ENCODE peak calls at places on chromosomes 1 and 21, in nine cellular contexts. One of them, this sample, is unnamed.

GRCh38 chr1:6392081-6392879 is 1.3 kb downstream of the ACOT7 start:
- DNase-seq in K562: peak; percentile 46
- DNase-seq in neuronal stem cell: no peak
- DNase-seq in epithelial cell of esophagus: peak; percentile 22
- DNase-seq in AG09309: no peak
- DNase-seq in stomach: no peak
- DNase-seq in tibial nerve: no peak
- DNase-seq in cardiac muscle cell: no peak
- DNase-seq in choroid plexus epithelial cell: no peak
- DNase-seq in this sample: no peak

GRCh38 chr1:224609333-224609732 is 6.8 kb upstream of the CNIH3 start:
- DNase-seq in K562: no peak
- DNase-seq in neuronal stem cell: no peak
- DNase-seq in epithelial cell of esophagus: no peak
- DNase-seq in AG09309: no peak
- DNase-seq in stomach: no peak
- DNase-seq in tibial nerve: no peak
- DNase-seq in cardiac muscle cell: no peak
- DNase-seq in choroid plexus epithelial cell: no peak
- DNase-seq in this sample: no peak

GRCh38 chr1:109099871-109100757 is 9.6 kb downstream of the TMEM167B start:
- DNase-seq in K562: peak; percentile 100
- DNase-seq in neuronal stem cell: peak; percentile 96
- DNase-seq in epithelial cell of esophagus: peak; percentile 98
- DNase-seq in AG09309: peak; percentile 89
- DNase-seq in stomach: peak; percentile 97
- DNase-seq in tibial nerve: peak; percentile 95
- DNase-seq in cardiac muscle cell: peak; percentile 97
- DNase-seq in choroid plexus epithelial cell: peak; percentile 98
- DNase-seq in this sample: peak; percentile 98

GRCh38 chr1:119918301-119918700 is 22.0 kb upstream of the ADAM30 start:
- DNase-seq in K562: no peak
- DNase-seq in neuronal stem cell: no peak
- DNase-seq in epithelial cell of esophagus: no peak
- DNase-seq in AG09309: no peak
- DNase-seq in stomach: no peak
- DNase-seq in tibial nerve: no peak
- DNase-seq in cardiac muscle cell: no peak
- DNase-seq in choroid plexus epithelial cell: no peak
- DNase-seq in this sample: no peak

GRCh38 chr1:71049951-71050598 is 2.5 kb upstream of the PTGER3 start:
- DNase-seq in K562: peak; percentile 82
- DNase-seq in neuronal stem cell: peak; percentile 70
- DNase-seq in epithelial cell of esophagus: peak; percentile 77
- DNase-seq in AG09309: no peak
- DNase-seq in stomach: no peak
- DNase-seq in tibial nerve: peak; percentile 76
- DNase-seq in cardiac muscle cell: peak; percentile 78
- DNase-seq in choroid plexus epithelial cell: peak; percentile 88
- DNase-seq in this sample: peak; percentile 74

GRCh38 chr1:115114308-115114707 is 25.0 kb upstream of the TSPAN2 start:
- DNase-seq in K562: no peak
- DNase-seq in neuronal stem cell: no peak
- DNase-seq in epithelial cell of esophagus: peak; percentile 32
- DNase-seq in AG09309: no peak
- DNase-seq in stomach: no peak
- DNase-seq in tibial nerve: no peak
- DNase-seq in cardiac muscle cell: peak; percentile 61
- DNase-seq in choroid plexus epithelial cell: peak; percentile 51
- DNase-seq in this sample: no peak

GRCh38 chr21:41567901-41568510 is 60.0 kb upstream of the TMPRSS2 start:
- DNase-seq in K562: no peak
- DNase-seq in neuronal stem cell: no peak
- DNase-seq in epithelial cell of esophagus: no peak
- DNase-seq in AG09309: no peak
- DNase-seq in stomach: no peak
- DNase-seq in tibial nerve: no peak
- DNase-seq in cardiac muscle cell: no peak
- DNase-seq in choroid plexus epithelial cell: no peak
- DNase-seq in this sample: no peak

GRCh38 chr1:172613294-172613693 is 45.6 kb upstream of the FASLG start:
- DNase-seq in K562: no peak
- DNase-seq in neuronal stem cell: no peak
- DNase-seq in epithelial cell of esophagus: peak; percentile 19
- DNase-seq in AG09309: no peak
- DNase-seq in stomach: no peak
- DNase-seq in tibial nerve: no peak
- DNase-seq in cardiac muscle cell: no peak
- DNase-seq in choroid plexus epithelial cell: peak; percentile 21
- DNase-seq in this sample: no peak

GRCh38 chr1:9273177-9273576 is 19.5 kb upstream of the SPSB1 start:
- DNase-seq in K562: no peak
- DNase-seq in neuronal stem cell: no peak
- DNase-seq in epithelial cell of esophagus: no peak
- DNase-seq in AG09309: no peak
- DNase-seq in stomach: no peak
- DNase-seq in tibial nerve: no peak
- DNase-seq in cardiac muscle cell: no peak
- DNase-seq in choroid plexus epithelial cell: no peak
- DNase-seq in this sample: no peak

GRCh38 chr21:27584266-27584665 is 617.4 kb upstream of the ADAMTS5 start:
- DNase-seq in K562: no peak
- DNase-seq in neuronal stem cell: no peak
- DNase-seq in epithelial cell of esophagus: no peak
- DNase-seq in AG09309: no peak
- DNase-seq in stomach: no peak
- DNase-seq in tibial nerve: no peak
- DNase-seq in cardiac muscle cell: no peak
- DNase-seq in choroid plexus epithelial cell: no peak
- DNase-seq in this sample: no peak

GRCh38 chr1:90810006-90810405 is 92.9 kb upstream of the BARHL2 start:
- DNase-seq in K562: no peak
- DNase-seq in neuronal stem cell: no peak
- DNase-seq in epithelial cell of esophagus: no peak
- DNase-seq in AG09309: no peak
- DNase-seq in stomach: no peak
- DNase-seq in tibial nerve: no peak
- DNase-seq in cardiac muscle cell: no peak
- DNase-seq in choroid plexus epithelial cell: no peak
- DNase-seq in this sample: no peak

GRCh38 chr1:234139966-234140365 is 233.3 kb upstream of the COA6 start:
- DNase-seq in K562: no peak
- DNase-seq in neuronal stem cell: no peak
- DNase-seq in epithelial cell of esophagus: peak; percentile 90
- DNase-seq in AG09309: peak; percentile 40
- DNase-seq in stomach: no peak
- DNase-seq in tibial nerve: no peak
- DNase-seq in cardiac muscle cell: no peak
- DNase-seq in choroid plexus epithelial cell: peak; percentile 23
- DNase-seq in this sample: no peak

GRCh38 chr1:196425513-196425912 is 182.7 kb downstream of the KCNT2 start:
- DNase-seq in K562: no peak
- DNase-seq in neuronal stem cell: no peak
- DNase-seq in epithelial cell of esophagus: no peak
- DNase-seq in AG09309: no peak
- DNase-seq in stomach: no peak
- DNase-seq in tibial nerve: no peak
- DNase-seq in cardiac muscle cell: no peak
- DNase-seq in choroid plexus epithelial cell: peak; percentile 50
- DNase-seq in this sample: no peak

GRCh38 chr1:12088607-12089006 is 25.5 kb downstream of the TNFRSF8 start:
- DNase-seq in K562: no peak
- DNase-seq in neuronal stem cell: no peak
- DNase-seq in epithelial cell of esophagus: no peak
- DNase-seq in AG09309: no peak
- DNase-seq in stomach: peak; percentile 26
- DNase-seq in tibial nerve: no peak
- DNase-seq in cardiac muscle cell: no peak
- DNase-seq in choroid plexus epithelial cell: no peak
- DNase-seq in this sample: peak; percentile 92

GRCh38 chr1:4622821-4623220 is 31.6 kb upstream of the AJAP1 start:
- DNase-seq in K562: no peak
- DNase-seq in neuronal stem cell: no peak
- DNase-seq in epithelial cell of esophagus: no peak
- DNase-seq in AG09309: no peak
- DNase-seq in stomach: no peak
- DNase-seq in tibial nerve: no peak
- DNase-seq in cardiac muscle cell: no peak
- DNase-seq in choroid plexus epithelial cell: no peak
- DNase-seq in this sample: no peak

GRCh38 chr1:4617506-4617905 is 36.9 kb upstream of the AJAP1 start:
- DNase-seq in K562: no peak
- DNase-seq in neuronal stem cell: no peak
- DNase-seq in epithelial cell of esophagus: no peak
- DNase-seq in AG09309: no peak
- DNase-seq in stomach: no peak
- DNase-seq in tibial nerve: no peak
- DNase-seq in cardiac muscle cell: no peak
- DNase-seq in choroid plexus epithelial cell: no peak
- DNase-seq in this sample: no peak

GRCh38 chr1:4624801-4625200 is 29.6 kb upstream of the AJAP1 start:
- DNase-seq in K562: no peak
- DNase-seq in neuronal stem cell: no peak
- DNase-seq in epithelial cell of esophagus: no peak
- DNase-seq in AG09309: no peak
- DNase-seq in stomach: no peak
- DNase-seq in tibial nerve: no peak
- DNase-seq in cardiac muscle cell: no peak
- DNase-seq in choroid plexus epithelial cell: no peak
- DNase-seq in this sample: no peak

GRCh38 chr1:4624141-4624715 is 30.2 kb upstream of the AJAP1 start:
- DNase-seq in K562: no peak
- DNase-seq in neuronal stem cell: no peak
- DNase-seq in epithelial cell of esophagus: no peak
- DNase-seq in AG09309: no peak
- DNase-seq in stomach: no peak
- DNase-seq in tibial nerve: no peak
- DNase-seq in cardiac muscle cell: no peak
- DNase-seq in choroid plexus epithelial cell: no peak
- DNase-seq in this sample: no peak

DNA sequence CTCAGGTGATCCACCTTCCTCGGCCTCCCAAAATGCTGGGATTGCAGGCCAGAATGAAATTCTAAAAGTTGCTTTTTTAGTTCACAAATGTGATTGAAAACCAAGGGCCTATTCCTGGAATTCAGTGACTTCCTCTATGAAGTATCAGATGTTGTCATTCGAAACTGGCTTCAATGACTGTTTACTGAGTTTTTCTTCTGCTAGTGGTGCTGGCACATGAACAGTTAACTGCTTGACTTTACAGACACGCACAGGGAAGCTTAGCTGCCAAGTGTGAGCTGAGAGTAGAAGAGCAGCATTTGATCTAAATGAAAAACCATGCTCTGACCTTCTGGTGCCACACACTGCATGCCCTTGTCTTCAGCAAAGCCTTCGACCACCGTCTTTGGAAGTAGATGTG is 32.8 kb upstream of the AJAP1 start:
- DNase-seq in K562: no peak
- DNase-seq in neuronal stem cell: no peak
- DNase-seq in epithelial cell of esophagus: no peak
- DNase-seq in AG09309: no peak
- DNase-seq in stomach: no peak
- DNase-seq in tibial nerve: no peak
- DNase-seq in cardiac muscle cell: no peak
- DNase-seq in choroid plexus epithelial cell: no peak
- DNase-seq in this sample: no peak
- H3K4me3 ChIP-seq in K562: no peak overlapping the region
- H3K4me3 ChIP-seq in neuronal stem cell: no peak overlapping the region
- H3K4me3 ChIP-seq in epithelial cell of esophagus: no peak overlapping the region
- H3K4me3 ChIP-seq in AG09309: no peak overlapping the region
- H3K4me3 ChIP-seq in stomach: no peak overlapping the region
- H3K4me3 ChIP-seq in tibial nerve: no peak overlapping the region
- H3K4me3 ChIP-seq in cardiac muscle cell: no peak overlapping the region
- H3K4me3 ChIP-seq in choroid plexus epithelial cell: no peak overlapping the region
- H3K4me3 ChIP-seq in this sample: no peak overlapping the region

DNA sequence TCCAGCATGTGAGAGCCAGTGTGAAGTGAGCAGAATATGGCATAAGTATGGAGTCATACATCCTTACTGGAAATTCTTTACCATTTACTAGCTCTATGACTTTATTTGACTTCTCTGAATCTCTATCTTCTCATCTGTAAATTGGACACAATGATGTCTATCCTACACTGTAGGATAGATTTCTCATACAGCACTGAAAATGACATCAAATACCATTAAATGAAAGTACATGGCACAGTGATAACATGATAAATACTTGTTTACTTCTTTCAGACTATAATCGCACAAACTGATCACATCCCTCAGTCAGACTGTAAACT is 1.3 kb upstream of the CTTNBP2NL start:
- DNase-seq in K562: no peak
- DNase-seq in neuronal stem cell: no peak
- DNase-seq in epithelial cell of esophagus: no peak
- DNase-seq in AG09309: no peak
- DNase-seq in stomach: no peak
- DNase-seq in tibial nerve: no peak
- DNase-seq in cardiac muscle cell: no peak
- DNase-seq in choroid plexus epithelial cell: no peak
- DNase-seq in this sample: no peak
- H3K4me3 ChIP-seq in K562: no peak overlapping the region
- H3K4me3 ChIP-seq in neuronal stem cell: no peak overlapping the region
- H3K4me3 ChIP-seq in epithelial cell of esophagus: peak overlapping the region; percentile 34
- H3K4me3 ChIP-seq in AG09309: peak overlapping the region; percentile 18
- H3K4me3 ChIP-seq in stomach: peak overlapping the region; percentile 10
- H3K4me3 ChIP-seq in tibial nerve: peak overlapping the region; percentile 17
- H3K4me3 ChIP-seq in cardiac muscle cell: no peak overlapping the region
- H3K4me3 ChIP-seq in choroid plexus epithelial cell: peak overlapping the region; percentile 45
- H3K4me3 ChIP-seq in this sample: no peak overlapping the region

DNA sequence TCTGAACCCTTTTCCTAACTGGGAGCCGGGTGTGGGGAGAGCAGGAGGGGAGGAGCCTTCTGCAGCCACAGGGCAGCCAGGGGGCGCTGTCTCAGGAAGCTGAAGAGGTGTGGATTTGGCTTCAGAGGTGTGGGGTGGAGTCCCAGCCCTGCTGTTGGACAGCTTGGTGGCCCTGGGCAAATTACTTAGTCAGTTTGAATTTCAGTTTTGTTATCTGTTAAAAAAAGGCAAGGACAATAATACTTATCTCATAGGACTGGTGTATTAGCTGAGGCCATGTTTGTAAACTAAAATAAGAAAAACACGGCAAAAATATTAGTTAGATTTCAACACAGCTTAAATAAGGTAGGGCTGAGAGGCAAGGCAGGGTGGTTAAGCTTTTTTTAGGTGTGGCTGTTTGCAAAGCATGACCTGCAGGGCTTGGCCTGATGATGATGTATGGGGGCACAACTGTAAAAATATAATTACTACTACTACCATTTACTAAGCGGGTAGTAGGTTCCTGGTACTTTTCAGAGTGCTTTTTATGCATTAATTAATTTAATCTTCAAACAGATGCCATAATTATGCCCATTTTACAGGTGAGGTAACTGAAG is 111.8 kb downstream of the PLXNA2 start:
- DNase-seq in K562: peak; percentile 91
- DNase-seq in neuronal stem cell: peak; percentile 70
- DNase-seq in epithelial cell of esophagus: peak; percentile 87
- DNase-seq in AG09309: peak; percentile 21
- DNase-seq in stomach: peak; percentile 91
- DNase-seq in tibial nerve: peak; percentile 82
- DNase-seq in cardiac muscle cell: peak; percentile 87
- DNase-seq in choroid plexus epithelial cell: peak; percentile 79
- DNase-seq in this sample: peak; percentile 12
- H3K4me3 ChIP-seq in K562: no peak overlapping the region
- H3K4me3 ChIP-seq in neuronal stem cell: no peak overlapping the region
- H3K4me3 ChIP-seq in epithelial cell of esophagus: no peak overlapping the region
- H3K4me3 ChIP-seq in AG09309: no peak overlapping the region
- H3K4me3 ChIP-seq in stomach: no peak overlapping the region
- H3K4me3 ChIP-seq in tibial nerve: no peak overlapping the region
- H3K4me3 ChIP-seq in cardiac muscle cell: no peak overlapping the region
- H3K4me3 ChIP-seq in choroid plexus epithelial cell: no peak overlapping the region
- H3K4me3 ChIP-seq in this sample: no peak overlapping the region

GRCh38 chr1:184970691-184971161 is 3.6 kb downstream of the NIBAN1 start:
- DNase-seq in K562: no peak
- DNase-seq in neuronal stem cell: no peak
- DNase-seq in epithelial cell of esophagus: peak; percentile 53
- DNase-seq in AG09309: no peak
- DNase-seq in stomach: no peak
- DNase-seq in tibial nerve: no peak
- DNase-seq in cardiac muscle cell: no peak
- DNase-seq in choroid plexus epithelial cell: peak; percentile 26
- DNase-seq in this sample: no peak
- H3K4me3 ChIP-seq in K562: no peak overlapping the region
- H3K4me3 ChIP-seq in neuronal stem cell: no peak overlapping the region
- H3K4me3 ChIP-seq in epithelial cell of esophagus: no peak overlapping the region
- H3K4me3 ChIP-seq in AG09309: no peak overlapping the region
- H3K4me3 ChIP-seq in stomach: no peak overlapping the region
- H3K4me3 ChIP-seq in tibial nerve: no peak overlapping the region
- H3K4me3 ChIP-seq in cardiac muscle cell: no peak overlapping the region
- H3K4me3 ChIP-seq in choroid plexus epithelial cell: no peak overlapping the region
- H3K4me3 ChIP-seq in this sample: no peak overlapping the region